ENCODE peak calls at places on chromosomes 2 and 18, in six cellular contexts. I, N, Y, E, Q and Z are unnamed samples.

GRCh38 chr2:19746611-19747309 is 155.0 kb downstream of the TTC32 start:
- DNase-seq in E (peak), Q (no peak), Y (peak), I (no peak), N (peak), Z (peak)

GRCh38 chr2:96152301-96153165 is 7.3 kb upstream of the DUSP2 start:
- DNase-seq in I (no peak), Q (peak), E (no peak), Y (no peak), N (no peak), Z (no peak)

GRCh38 chr2:191345788-191346187 is 100.6 kb downstream of the MYO1B start:
- DNase-seq in N (peak), Q (no peak), Y (no peak), E (no peak), I (no peak), Z (no peak)

GRCh38 chr2:86807462-86808275 is 17.0 kb upstream of the CD8A start:
- DNase-seq in N (peak), E (peak), I (no peak), Q (peak), Y (no peak), Z (peak)

GRCh38 chr2:186126181-186126580 is 359.9 kb upstream of the ZC3H15 start:
- DNase-seq in Y (no peak), Q (no peak), E (no peak), I (no peak), N (no peak), Z (no peak)

GRCh38 chr18:10744653-10745052 is 218.8 kb downstream of the NAPG start:
- DNase-seq in Q (no peak), E (no peak), I (no peak), N (no peak), Y (no peak), Z (no peak)

GRCh38 chr2:240620859-240621258 is 4.4 kb upstream of the GPR35 start:
- DNase-seq in Q (peak), E (no peak), N (no peak), Y (no peak), I (no peak), Z (no peak)

GRCh38 chr2:100812141-100812540 is 7.8 kb upstream of the NPAS2 start:
- DNase-seq in I (no peak), Y (no peak), N (no peak), E (no peak), Q (no peak), Z (no peak)

GRCh38 chr18:6732952-6733351 is 3.4 kb downstream of the ARHGAP28 start:
- DNase-seq in N (no peak), E (no peak), Y (no peak), I (no peak), Q (no peak), Z (no peak)

GRCh38 chr2:42914314-42914713 is 121.9 kb upstream of the HAAO start:
- DNase-seq in Q (no peak), I (no peak), E (peak), N (no peak), Y (no peak), Z (no peak)

GRCh38 chr2:153478289-153479261 is at the start of gene RPRM:
- DNase-seq in N (peak), E (peak), Y (peak), I (peak), Q (peak), Z (peak)

GRCh38 chr18:50644807-50645206 is 84.9 kb downstream of the MAPK4 start:
- DNase-seq in I (no peak), Q (no peak), N (no peak), E (no peak), Y (no peak), Z (peak)

GRCh38 chr2:26873584-26873983 is 25.7 kb downstream of the DPYSL5 start:
- DNase-seq in I (no peak), Y (no peak), N (no peak), Q (no peak), E (no peak), Z (peak)

GRCh38 chr18:79897940-79898625 is 53.4 kb downstream of the SLC66A2 start:
- DNase-seq in E (no peak), Y (no peak), Q (no peak), N (no peak), I (no peak), Z (no peak)

GRCh38 chr2:47230418-47230817 is 75.3 kb upstream of the STPG4 start:
- DNase-seq in Y (no peak), Q (no peak), N (no peak), I (no peak), E (no peak), Z (no peak)

GRCh38 chr2:173402405-173402974 is 47.8 kb downstream of the CDCA7 start:
- DNase-seq in Y (peak), N (peak), Q (peak), E (peak), I (peak), Z (peak)

GRCh38 chr2:112821142-112821541 is 15.4 kb downstream of the IL1B start:
- DNase-seq in E (no peak), Q (no peak), I (peak), Y (no peak), N (no peak), Z (no peak)

GRCh38 chr2:177172034-177172880 is 40.3 kb upstream of the HNRNPA3 start:
- DNase-seq in Q (no peak), E (no peak), I (no peak), N (peak), Y (no peak), Z (no peak)

GRCh38 chr2:231111987-231112386 is 12.9 kb downstream of the HTR2B start:
- DNase-seq in E (no peak), I (no peak), N (peak), Y (no peak), Q (no peak), Z (no peak)